ENCODE peak calls at places on chromosomes 11 and 22, in five cellular contexts. L, G, K, H and U are unnamed samples.
A peak's percentile ranks its signal among the peaks of the same experiment; 100 is the strongest.

GRCh38 chr11:134939046-134939445 is 527.0 kb upstream of the B3GAT1 start:
- DNase-seq in G (peak; percentile 58), H (no peak), L (no peak), K (no peak), U (no peak)

GRCh38 chr22:47591016-47591415 is 828.6 kb downstream of the TBC1D22A start:
- DNase-seq in G (no peak), L (no peak), H (no peak), K (no peak), U (no peak)

GRCh38 chr11:68826726-68827125 is 15.0 kb downstream of the CPT1A start:
- DNase-seq in G (no peak), K (no peak), L (no peak), H (no peak), U (no peak)

GRCh38 chr11:127590319-127590718 is 589.7 kb upstream of the KIRREL3 start:
- DNase-seq in H (no peak), L (no peak), K (no peak), G (no peak), U (no peak)

GRCh38 chr11:2473361-2474058 is 28.7 kb downstream of the KCNQ1 start:
- DNase-seq in K (no peak), H (no peak), L (no peak), G (no peak), U (no peak)

GRCh38 chr22:45598596-45599217 is 72.9 kb upstream of the ATXN10 start:
- DNase-seq in K (no peak), L (no peak), G (no peak), H (no peak), U (no peak)

GRCh38 chr11:104183572-104183971 is 19.6 kb upstream of the PDGFD start:
- DNase-seq in L (peak; percentile 8), H (no peak), K (no peak), G (no peak), U (no peak)

GRCh38 chr11:112995423-112996084 is 34.3 kb downstream of the NCAM1 start:
- DNase-seq in H (no peak), K (no peak), G (peak; percentile 18), L (no peak), U (no peak)